ENCODE peak calls at places on chromosome 5, in ten cellular contexts. W is A673, S is SK-N-SH, E is heart left ventricle, G is aorta, J is iPS DF 6.9, A is esophagus squamous epithelium, K is lung, T is SJSA1, L is lower lobe of right lung. Q is an unnamed sample. For H3K4me1, the result is how much of the 10 kb centered on the place peaks cover.

GRCh38 chr5:142053434-142054253 is 40.8 kb upstream of the GNPDA1 start:
- DNase-seq in W (peak), S (no peak), E (peak), G (no peak), J (no peak), A (no peak), K (peak), T (peak), L (no peak), Q (no peak)

GRCh38 chr5:81238460-81238859 is 5.3 kb downstream of the CKMT2 start:
- DNase-seq in W (no peak), S (no peak), E (peak), G (no peak), J (no peak), A (no peak), K (no peak), T (no peak), L (no peak), Q (no peak)

GRCh38 chr5:176578391-176578808 is 29.3 kb downstream of the CDHR2 start:
- DNase-seq in W (no peak), S (peak), E (no peak), G (peak), J (peak), A (no peak), K (peak), T (no peak), L (peak), Q (peak)

GRCh38 chr5:56829137-56829536 is 13.8 kb downstream of the MAP3K1 start:
- DNase-seq in W (no peak), S (no peak), E (no peak), G (no peak), J (no peak), A (no peak), K (no peak), T (no peak), L (no peak), Q (peak)

GRCh38 chr5:179763215-179763945 is 30.4 kb upstream of the LTC4S start:
- DNase-seq in W (peak), S (peak), E (peak), G (peak), J (peak), A (no peak), K (peak), T (peak), L (peak), Q (peak)

GRCh38 chr5:41831155-41831554 is 39.1 kb downstream of the OXCT1 start:
- DNase-seq in W (no peak), S (no peak), E (no peak), G (no peak), J (no peak), A (no peak), K (no peak), T (no peak), L (no peak), Q (peak)

GRCh38 chr5:82314964-82315728 is 37.0 kb upstream of the RPS23 start:
- DNase-seq in W (no peak), S (no peak), E (no peak), G (no peak), J (no peak), A (no peak), K (no peak), T (no peak), L (no peak), Q (no peak)

GRCh38 chr5:43192558-43193170 is 639 bp downstream of the NIM1K start:
- DNase-seq in W (peak), S (peak), E (peak), G (peak), J (no peak), A (no peak), K (no peak), T (no peak), L (peak), Q (peak)

GRCh38 chr5:75049581-75050274 is 2.6 kb downstream of the GCNT4 start:
- DNase-seq in W (peak), S (peak), E (peak), G (no peak), J (peak), A (no peak), K (peak), T (peak), L (peak), Q (peak)

GRCh38 chr5:67030289-67031069 is 166.1 kb downstream of the CD180 start:
- DNase-seq in W (no peak), S (no peak), E (no peak), G (no peak), J (no peak), A (no peak), K (no peak), T (no peak), L (no peak), Q (no peak)

GRCh38 chr5:98783051-98783649 is 9.7 kb downstream of the RGMB start:
- DNase-seq in W (no peak), S (no peak), E (no peak), G (no peak), J (no peak), A (no peak), K (no peak), T (no peak), L (no peak), Q (no peak)

GRCh38 chr5:148805323-148806290 is 20.8 kb upstream of the ADRB2 start:
- DNase-seq in W (peak), S (peak), E (peak), G (no peak), J (no peak), A (no peak), K (no peak), T (peak), L (peak), Q (no peak)

GRCh38 chr5:168600409-168600808 is 21.2 kb upstream of the PANK3 start:
- DNase-seq in W (no peak), S (peak), E (no peak), G (no peak), J (no peak), A (no peak), K (no peak), T (no peak), L (no peak), Q (no peak)

GRCh38 chr5:34682926-34683623 is 26.9 kb downstream of the RAI14 start:
- DNase-seq in W (no peak), S (no peak), E (no peak), G (no peak), J (no peak), A (no peak), K (no peak), T (peak), L (no peak), Q (no peak)

GRCh38 chr5:133890776-133891280 is 77.6 kb downstream of the C5orf15 start:
- DNase-seq in W (no peak), S (no peak), E (no peak), G (peak), J (no peak), A (no peak), K (no peak), T (no peak), L (no peak), Q (no peak)

GRCh38 chr5:132055808-132056609 is 4.4 kb upstream of the IL3 start:
- DNase-seq in W (no peak), S (peak), E (no peak), G (peak), J (no peak), A (no peak), K (peak), T (no peak), L (peak), Q (peak)

GRCh38 chr5:9498541-9499497 is 47.1 kb downstream of the SEMA5A start:
- DNase-seq in W (peak), S (no peak), E (no peak), G (no peak), J (peak), A (no peak), K (no peak), T (peak), L (no peak), Q (no peak)

GRCh38 chr5:160938532-160938931 is 86.5 kb upstream of the ATP10B start:
- DNase-seq in W (no peak), S (no peak), E (no peak), G (no peak), J (no peak), A (no peak), K (peak), T (no peak), L (peak), Q (no peak)

GRCh38 chr5:143757116-143757515 is 54.8 kb upstream of the HMHB1 start:
- DNase-seq in W (no peak), S (no peak), E (no peak), G (no peak), J (no peak), A (no peak), K (no peak), T (no peak), L (no peak), Q (no peak)

GRCh38 chr5:82440041-82440440 is 161.9 kb upstream of the RPS23 start:
- DNase-seq in W (no peak), S (no peak), E (no peak), G (no peak), J (no peak), A (no peak), K (no peak), T (no peak), L (no peak), Q (no peak)

GRCh38 chr5:34789021-34789531 is 49.9 kb upstream of the TTC23L start:
- DNase-seq in W (no peak), S (no peak), E (no peak), G (no peak), J (no peak), A (no peak), K (no peak), T (no peak), L (no peak), Q (no peak)

GRCh38 chr5:175922192-175922885 is 45.8 kb downstream of the THOC3 start:
- DNase-seq in W (no peak), S (no peak), E (no peak), G (no peak), J (no peak), A (no peak), K (no peak), T (peak), L (no peak), Q (no peak)

GRCh38 chr5:137891849-137892248 is 2.6 kb downstream of the PKD2L2 start:
- DNase-seq in W (no peak), S (no peak), E (no peak), G (no peak), J (no peak), A (no peak), K (no peak), T (no peak), L (no peak), Q (no peak)

GRCh38 chr5:15354011-15354410 is 146.0 kb upstream of the FBXL7 start:
- DNase-seq in W (peak), S (no peak), E (no peak), G (no peak), J (no peak), A (no peak), K (no peak), T (no peak), L (no peak), Q (no peak)

GRCh38 chr5:141845371-141845821 is 32.8 kb downstream of the PCDH1 start:
- DNase-seq in W (peak), S (peak), E (no peak), G (no peak), J (no peak), A (no peak), K (no peak), T (no peak), L (no peak), Q (no peak)

GRCh38 chr5:171978016-171978415 is 28.4 kb downstream of the FBXW11 start:
- DNase-seq in W (no peak), S (no peak), E (no peak), G (no peak), J (no peak), A (no peak), K (no peak), T (no peak), L (no peak), Q (no peak)
- H3K4me1 ChIP-seq in W (under half), S (under half), E (under half), G (under half), J (under half), A (under half), K (under half), T (under half), L (under half), Q (under half)

DNA sequence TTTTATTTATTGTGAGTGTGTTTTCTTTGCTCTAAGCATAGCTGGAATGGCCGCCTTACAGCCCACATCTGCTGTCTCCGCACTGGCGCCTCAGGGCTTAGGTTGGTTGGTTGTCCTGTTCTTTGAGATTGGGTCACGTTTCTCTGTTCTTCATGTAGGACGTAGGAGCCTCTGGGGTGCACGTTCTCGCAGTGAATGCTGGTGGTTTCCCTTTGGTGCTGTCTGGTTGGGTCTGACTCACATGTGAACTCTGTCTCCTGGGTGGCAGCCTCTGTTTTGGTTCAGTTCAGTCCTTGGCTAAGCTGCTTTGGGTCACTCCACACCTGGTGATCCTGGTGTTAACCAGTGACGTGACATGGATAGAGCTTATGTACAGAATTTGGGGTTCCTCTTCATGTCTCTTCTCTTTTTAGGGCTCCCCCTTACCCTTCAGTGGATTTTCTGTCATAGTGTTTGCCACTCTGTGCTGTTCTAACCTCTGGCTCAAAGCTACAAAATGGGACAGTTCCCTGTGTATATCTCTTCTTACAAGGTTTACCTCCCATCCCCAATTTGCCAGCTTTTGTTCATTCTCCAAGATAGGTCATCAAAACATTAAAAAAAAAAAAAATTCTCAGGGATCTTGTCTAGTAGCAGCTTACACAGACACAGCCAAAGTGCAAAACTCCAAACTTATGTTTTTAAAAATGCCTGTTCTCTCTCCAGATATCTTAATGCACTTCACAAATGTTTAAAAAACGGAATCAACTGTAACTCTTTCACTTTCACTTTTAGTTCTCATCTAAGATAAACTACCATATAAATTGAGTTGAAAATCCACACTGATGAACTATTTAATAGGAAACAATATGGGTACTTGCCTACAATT is 12.8 kb upstream of the LPCAT1 start:
- DNase-seq in W (no peak), S (no peak), E (peak), G (peak), J (no peak), A (no peak), K (peak), T (no peak), L (peak), Q (peak)
- H3K4me3 ChIP-seq in W (peak), S (no peak), E (peak), G (no peak), J (no peak), A (peak), K (no peak), T (peak), L (peak), Q (peak)

DNA sequence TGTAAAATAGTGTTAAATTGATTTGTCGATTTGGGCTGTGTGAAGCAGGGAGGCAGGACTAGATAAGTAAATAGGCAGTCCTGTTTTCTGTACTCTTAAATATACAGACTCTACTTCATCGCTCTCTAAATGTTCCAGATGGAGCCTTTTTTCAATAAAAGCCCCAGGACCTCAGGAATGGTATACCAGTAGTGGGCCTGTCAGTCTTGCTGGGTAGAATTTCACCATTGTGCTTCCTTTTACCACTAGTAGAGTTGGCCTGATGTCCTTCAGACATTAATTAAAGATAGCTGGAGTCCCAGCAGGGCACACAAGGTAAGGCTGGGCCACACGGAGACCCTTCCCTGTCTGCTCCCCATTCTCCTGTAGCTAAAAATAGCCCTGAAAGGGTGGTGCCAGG is 6.0 kb downstream of the SNX18 start:
- DNase-seq in W (no peak), S (no peak), E (no peak), G (no peak), J (no peak), A (no peak), K (no peak), T (no peak), L (no peak), Q (no peak)
- H3K4me1 ChIP-seq in W (under half), S (under half), E (under half), G (under half), J (under half), A (half or more), K (under half), T (under half), L (half or more), Q (under half)

DNA sequence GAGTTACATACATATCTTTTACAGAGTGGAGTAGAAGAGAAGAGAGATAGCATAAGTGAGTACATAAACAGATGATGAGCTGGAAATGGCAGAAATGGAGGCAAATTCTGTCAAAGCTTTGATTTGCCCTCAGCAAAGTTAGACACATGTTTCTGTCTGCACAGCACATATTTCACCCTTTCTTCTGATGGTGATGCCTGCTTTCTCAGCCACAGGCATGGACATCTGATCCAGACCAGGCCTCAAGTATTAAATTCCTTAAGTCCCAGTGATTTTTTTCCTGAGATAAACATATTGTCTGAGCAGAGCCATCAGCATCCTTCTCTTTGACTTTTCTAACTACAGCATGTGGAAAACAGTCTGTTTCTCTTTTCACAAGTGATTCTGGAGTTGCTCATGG is 409.8 kb downstream of the MAN2A1 start:
- DNase-seq in W (no peak), S (no peak), E (no peak), G (no peak), J (no peak), A (no peak), K (no peak), T (no peak), L (no peak), Q (no peak)
- H3K4me3 ChIP-seq in W (no peak), S (no peak), E (no peak), G (no peak), J (no peak), A (no peak), K (no peak), T (no peak), L (no peak), Q (no peak)

DNA sequence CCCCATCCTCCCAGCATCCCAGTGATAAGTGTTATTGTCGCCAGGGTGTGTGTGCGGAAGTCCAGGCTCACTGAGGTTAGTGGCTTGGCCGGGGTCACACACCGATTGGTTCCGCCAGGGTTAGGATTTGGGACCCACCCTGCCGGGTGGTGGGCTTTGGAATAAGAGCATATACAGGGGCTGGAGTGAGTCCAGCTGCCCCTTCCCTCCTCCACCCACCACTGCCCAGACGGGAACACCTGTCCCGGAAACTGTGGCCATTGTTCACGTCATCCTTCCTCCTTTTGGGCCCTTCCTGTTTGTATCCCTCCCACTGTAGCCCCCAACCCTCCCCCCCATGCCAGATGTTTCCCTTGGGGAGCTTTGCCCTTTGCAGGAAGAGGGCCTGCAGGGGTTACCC is 5.0 kb downstream of the N4BP3 start:
- DNase-seq in W (no peak), S (no peak), E (no peak), G (peak), J (no peak), A (no peak), K (no peak), T (no peak), L (no peak), Q (no peak)
- H3K4me1 ChIP-seq in W (under half), S (under half), E (under half), G (under half), J (under half), A (half or more), K (under half), T (under half), L (under half), Q (half or more)

GRCh38 chr5:128539038-128539429 is 989 bp upstream of the FBN2 start:
- DNase-seq in W (no peak), S (no peak), E (peak), G (no peak), J (peak), A (no peak), K (no peak), T (peak), L (no peak), Q (no peak)
- H3K4me3 ChIP-seq in W (no peak), S (peak), E (peak), G (no peak), J (peak), A (peak), K (no peak), T (peak), L (peak), Q (no peak)

GRCh38 chr5:2505217-2505616 is 246.3 kb downstream of the IRX2 start:
- DNase-seq in W (no peak), S (no peak), E (no peak), G (no peak), J (no peak), A (no peak), K (no peak), T (no peak), L (no peak), Q (no peak)
- H3K4me1 ChIP-seq in W (under half), S (under half), E (under half), G (under half), J (under half), A (under half), K (under half), T (under half), L (under half), Q (under half)

GRCh38 chr5:171739246-171739645 is 46.4 kb upstream of the SMIM23 start:
- DNase-seq in W (no peak), S (no peak), E (no peak), G (no peak), J (no peak), A (no peak), K (no peak), T (no peak), L (no peak), Q (no peak)
- H3K4me3 ChIP-seq in W (no peak), S (no peak), E (no peak), G (no peak), J (no peak), A (no peak), K (no peak), T (no peak), L (no peak), Q (no peak)